ENCODE peak calls at places on chromosome 15, in seven cellular contexts. I is stimulated activated naive CD8-positive, alpha-beta T cell treated with anti-CD3 and anti-CD28 coated beads, Interleukin-15, Interleukin-2, amounts not matched to agents 100 U/mL and 50 U/mL, for 24 hours; K is right cardiac atrium; O is GM23338; U is K562; A is naive thymus-derived CD8-positive, alpha-beta T cell; S is heart left ventricle. P is an unnamed sample.

GRCh38 chr15:97652700-97653167 is 307.8 kb upstream of the ARRDC4 start:
- ATAC-seq in I (no peak), K (peak; percentile 51), O (peak; percentile 93), U (no peak), A (no peak), S (no peak), P (no peak)

GRCh38 chr15:67127334-67127664 is 61.9 kb downstream of the SMAD3 start:
- ATAC-seq in I (no peak), K (no peak), O (no peak), U (no peak), A (no peak), S (no peak), P (no peak)

GRCh38 chr15:79680721-79681120 is 216.1 kb downstream of the MTHFS start:
- ATAC-seq in I (no peak), K (no peak), O (peak; percentile 86), U (no peak), A (no peak), S (no peak), P (no peak)

GRCh38 chr15:52496776-52497470 is 31.8 kb downstream of the MYO5A start:
- ATAC-seq in I (peak; percentile 98), K (no peak), O (no peak), U (no peak), A (no peak), S (no peak), P (peak; percentile 100)

GRCh38 chr15:39075756-39076341 is 505.0 kb upstream of the THBS1 start:
- ATAC-seq in I (no peak), K (no peak), O (no peak), U (no peak), A (no peak), S (no peak), P (no peak)

GRCh38 chr15:88897456-88898194 is 2.3 kb upstream of the HAPLN3 start:
- ATAC-seq in I (peak; percentile 88), K (peak; percentile 80), O (peak; percentile 1), U (peak; percentile 98), A (peak; percentile 88), S (peak; percentile 87), P (peak; percentile 80)

GRCh38 chr15:22262613-22263020 is 182.3 kb downstream of the OR4M2 start:
- ATAC-seq in I (no peak), K (peak; percentile 24), O (no peak), U (peak; percentile 53), A (no peak), S (peak; percentile 20), P (peak; percentile 9)

GRCh38 chr15:65796610-65797012 is 4.5 kb upstream of the DENND4A start:
- ATAC-seq in I (no peak), K (no peak), O (no peak), U (peak; percentile 11), A (no peak), S (no peak), P (no peak)

GRCh38 chr15:38050988-38051387 is 116.5 kb downstream of the TMCO5A start:
- ATAC-seq in I (no peak), K (no peak), O (no peak), U (no peak), A (no peak), S (no peak), P (no peak)